ENCODE peak calls at places on chromosomes 13 and 19, in eight cellular contexts. U is dorsolateral prefrontal cortex; L is activated CD4-positive, CD25-positive, alpha-beta regulatory T cell treated with anti-CD3 and anti-CD28 coated beads, Interleukin-2, amount 50 U/mL, for 16 hours; G is activated effector memory CD4-positive, alpha-beta T cell treated with anti-CD3 and anti-CD28 coated beads, Interleukin-2, amount 50 U/mL, for 16 hours; M is OCI-LY7; C is NCI-H2081 treated with DMSO at 0.1 percent for 48 hours; O is LHCN-M2; A is memory B cell. I is an unnamed sample.

GRCh38 chr19:49473868-49474544 is at the start of gene FLT3LG:
- DNase-seq in U (peak; percentile 14), L (peak; percentile 85), G (peak; percentile 96), M (peak; percentile 87), C (no peak), O (peak; percentile 71), A (peak; percentile 95), I (peak; percentile 83)

GRCh38 chr19:10508707-10509106 is 5.6 kb upstream of the KEAP1 start:
- DNase-seq in U (no peak), L (no peak), G (no peak), M (no peak), C (no peak), O (no peak), A (no peak), I (no peak)

GRCh38 chr19:47768604-47769003 is 9.9 kb upstream of the SELENOW start:
- DNase-seq in U (no peak), L (no peak), G (no peak), M (no peak), C (no peak), O (no peak), A (no peak), I (no peak)

GRCh38 chr19:50793558-50794065 is 3.4 kb downstream of the ACP4 start:
- DNase-seq in U (no peak), L (no peak), G (no peak), M (no peak), C (no peak), O (no peak), A (no peak), I (no peak)

GRCh38 chr19:28457620-28458019 is 755.3 kb downstream of the UQCRFS1 start:
- DNase-seq in U (no peak), L (no peak), G (no peak), M (no peak), C (no peak), O (no peak), A (no peak), I (no peak)

GRCh38 chr13:52851153-52851962 is 2.9 kb upstream of the PCDH8 start:
- DNase-seq in U (no peak), L (no peak), G (no peak), M (no peak), C (no peak), O (peak; percentile 11), A (no peak), I (peak; percentile 31)

GRCh38 chr19:13764101-13764807 is at the start of gene MRI1:
- DNase-seq in U (peak; percentile 85), L (peak; percentile 30), G (peak; percentile 84), M (peak; percentile 61), C (peak; percentile 3), O (peak; percentile 69), A (peak; percentile 53), I (peak; percentile 48)

GRCh38 chr19:47240561-47240960 is 9.6 kb upstream of the BBC3 start:
- DNase-seq in U (no peak), L (no peak), G (no peak), M (no peak), C (no peak), O (no peak), A (no peak), I (no peak)

GRCh38 chr13:96963786-96964475 is 30.3 kb downstream of the OXGR1 start:
- DNase-seq in U (no peak), L (no peak), G (no peak), M (no peak), C (no peak), O (no peak), A (no peak), I (no peak)

GRCh38 chr19:18193388-18194207 is 580 bp downstream of the MPV17L2 start:
- DNase-seq in U (no peak), L (no peak), G (no peak), M (peak; percentile 23), C (no peak), O (no peak), A (no peak), I (no peak)

GRCh38 chr13:99729745-99730144 is 228.5 kb downstream of the TM9SF2 start:
- DNase-seq in U (no peak), L (no peak), G (no peak), M (no peak), C (no peak), O (no peak), A (no peak), I (no peak)

GRCh38 chr13:32802159-32802558 is 214.1 kb upstream of the KL start:
- DNase-seq in U (no peak), L (no peak), G (no peak), M (no peak), C (no peak), O (no peak), A (no peak), I (no peak)

GRCh38 chr13:68234278-68234677 is 1004.1 kb upstream of the PCDH9 start:
- DNase-seq in U (no peak), L (no peak), G (no peak), M (no peak), C (no peak), O (peak; percentile 32), A (no peak), I (no peak)

GRCh38 chr13:40318366-40318765 is 348.1 kb downstream of the FOXO1 start:
- DNase-seq in U (peak; percentile 12), L (no peak), G (no peak), M (peak; percentile 22), C (no peak), O (peak; percentile 27), A (no peak), I (no peak)

GRCh38 chr13:20729633-20730585 is 26.4 kb downstream of the IL17D start:
- DNase-seq in U (no peak), L (no peak), G (no peak), M (no peak), C (no peak), O (no peak), A (no peak), I (no peak)

GRCh38 chr19:29287061-29287460 is 74.1 kb upstream of the UQCRFS1 start:
- DNase-seq in U (peak; percentile 68), L (no peak), G (peak; percentile 45), M (no peak), C (no peak), O (no peak), A (no peak), I (no peak)

GRCh38 chr13:102289606-102290005 is 112.2 kb downstream of the FGF14 start:
- DNase-seq in U (no peak), L (no peak), G (no peak), M (no peak), C (no peak), O (no peak), A (no peak), I (no peak)

GRCh38 chr13:33496336-33496735 is 210.8 kb upstream of the STARD13 start:
- DNase-seq in U (no peak), L (no peak), G (no peak), M (no peak), C (no peak), O (no peak), A (no peak), I (no peak)